ENCODE peak calls at places on chromosomes 3 and 15, in four cellular contexts. H is adipocyte, K is GM23248, D is colonic mucosa. E is an unnamed sample. For H3K9me3 and H3K36me3, the result is how much of the 10 kb centered on the place peaks cover.

GRCh38 chr15:81419304-81419943 is 45.4 kb upstream of the TMC3 start:
- DNase-seq in H (peak), K (no peak), D (no peak), E (peak)

GRCh38 chr3:101255441-101255840 is 64.9 kb downstream of the IMPG2 start:
- DNase-seq in H (no peak), K (no peak), D (no peak), E (no peak)

GRCh38 chr3:147361671-147362420 is 44.5 kb downstream of the ZIC4 start:
- DNase-seq in H (peak), K (peak), D (peak), E (peak)

GRCh38 chr15:85583404-85584390 is 203.3 kb downstream of the AKAP13 start:
- DNase-seq in H (no peak), K (no peak), D (peak), E (no peak)

GRCh38 chr3:8663177-8664061 is 18.8 kb upstream of the SSUH2 start:
- DNase-seq in H (peak), K (peak), D (peak), E (peak)

GRCh38 chr15:96303503-96304054 is 26.9 kb upstream of the NR2F2 start:
- DNase-seq in H (no peak), K (no peak), D (no peak), E (no peak)

GRCh38 chr3:133273346-133273745 is 126.5 kb upstream of the BFSP2 start:
- DNase-seq in H (no peak), K (no peak), D (no peak), E (no peak)

GRCh38 chr15:79451361-79451999 is 19.3 kb downstream of the MINAR1 start:
- DNase-seq in H (no peak), K (no peak), D (no peak), E (no peak)

GRCh38 chr3:24305795-24306467 is 188.7 kb downstream of the THRB start:
- DNase-seq in H (no peak), K (peak), D (no peak), E (no peak)

GRCh38 chr3:104273046-104273649 is 1093.6 kb upstream of the ALCAM start:
- DNase-seq in H (peak), K (peak), D (no peak), E (no peak)

GRCh38 chr3:45869638-45870037 is 16.7 kb upstream of the CCR9 start:
- DNase-seq in H (no peak), K (no peak), D (no peak), E (no peak)

GRCh38 chr3:42187936-42188335 is 78.0 kb downstream of the CCK start:
- DNase-seq in H (no peak), K (no peak), D (no peak), E (no peak)

GRCh38 chr15:20345401-20345958 is 196.1 kb downstream of the GOLGA6L6 start:
- DNase-seq in H (no peak), K (no peak), D (no peak), E (no peak)

GRCh38 chr15:89333959-89334509 is 590 bp downstream of the POLG start:
- DNase-seq in H (no peak), K (no peak), D (no peak), E (no peak)

GRCh38 chr3:145015243-145015642 is 1043.6 kb downstream of the DIPK2A start:
- DNase-seq in H (peak), K (peak), D (no peak), E (no peak)

DNA sequence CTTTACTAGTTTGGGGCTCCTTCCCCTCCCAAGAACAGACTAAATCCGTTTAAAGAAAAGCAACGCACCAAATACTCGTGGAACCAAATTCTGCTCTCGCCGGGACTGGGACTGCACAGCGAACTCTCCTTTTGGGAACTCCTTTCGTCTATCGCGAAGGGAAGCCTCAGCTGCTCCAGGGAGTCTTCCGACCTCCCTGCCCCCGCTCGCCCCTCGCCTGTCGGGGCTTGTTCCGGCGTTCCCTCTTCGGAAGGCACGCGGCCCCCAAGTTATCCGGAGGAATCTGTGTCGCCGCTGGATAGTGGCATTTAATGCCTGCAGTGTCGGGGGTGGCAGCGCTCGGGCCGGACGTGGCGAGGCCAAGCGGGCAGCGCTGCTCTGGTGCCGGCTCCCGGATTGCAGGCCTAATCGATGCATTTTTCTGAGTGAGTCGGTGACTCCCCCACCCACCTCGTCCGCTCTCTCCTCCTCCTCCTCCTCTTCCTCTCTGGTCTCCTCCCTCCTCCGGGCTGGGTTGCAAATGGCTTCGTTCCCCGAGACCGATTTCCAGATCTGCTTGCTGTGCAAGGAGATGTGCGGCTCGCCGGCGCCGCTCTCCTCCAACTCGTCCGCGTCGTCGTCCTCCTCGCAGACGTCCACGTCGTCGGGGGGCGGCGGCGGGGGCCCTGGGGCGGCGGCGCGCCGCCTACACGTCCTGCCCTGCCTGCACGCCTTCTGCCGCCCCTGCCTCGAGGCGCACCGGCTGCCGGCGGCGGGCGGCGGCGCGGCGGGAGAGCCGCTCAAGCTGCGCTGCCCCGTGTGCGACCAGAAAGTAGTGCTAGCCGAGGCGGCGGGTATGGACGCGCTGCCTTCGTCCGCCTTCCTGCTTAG is at the start of gene TRIM71:
- DNase-seq in H (no peak), K (peak), D (no peak), E (peak)
- H3K4me3 ChIP-seq in H (peak), K (peak), D (peak), E (peak)

GRCh38 chr15:25415707-25416106 is 23.1 kb downstream of the UBE3A start:
- DNase-seq in H (no peak), K (no peak), D (no peak), E (no peak)
- H3K9me3 ChIP-seq in H (under half), K (under half), D (under half), E (under half)

GRCh38 chr3:33383951-33384350 is 56.3 kb downstream of the UBP1 start:
- DNase-seq in H (no peak), K (no peak), D (no peak), E (no peak)
- H3K36me3 ChIP-seq in H (half or more), K (under half), D (under half), E (under half)

GRCh38 chr3:148884261-148884660 is 19.2 kb downstream of the CPA3 start:
- DNase-seq in H (no peak), K (peak), D (no peak), E (no peak)

DNA sequence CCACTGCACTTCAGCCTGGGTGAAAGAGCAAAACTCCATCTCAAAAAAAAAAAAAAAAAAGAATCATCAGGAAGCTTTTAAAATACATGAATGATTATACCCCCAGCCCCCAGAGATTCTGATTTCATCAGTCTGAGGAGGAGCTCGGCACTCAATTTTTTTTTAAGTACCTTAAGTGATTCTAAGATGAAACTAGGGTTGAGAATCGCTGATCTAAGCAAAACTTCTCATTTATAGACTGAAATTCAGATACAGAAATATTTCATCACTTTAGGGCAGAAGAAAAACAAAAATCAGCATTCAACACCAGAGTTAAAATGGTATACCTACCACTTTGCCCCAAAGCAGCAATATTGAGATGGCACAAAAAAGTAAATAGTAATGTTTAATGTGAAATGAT is 24.7 kb downstream of the CPA3 start:
- DNase-seq in H (no peak), K (no peak), D (no peak), E (no peak)
- H3K4me3 ChIP-seq in H (no peak), K (no peak), D (no peak), E (no peak)

GRCh38 chr15:65835452-65835851 is 33.8 kb upstream of the RAB11A start:
- DNase-seq in H (no peak), K (no peak), D (no peak), E (no peak)
- H3K9me3 ChIP-seq in H (under half), K (under half), D (under half), E (under half)